ENCODE peak calls at places on chromosomes 1 and 21, in ten cellular contexts. Z, G, Q, P, J, X, T, I, H and O are unnamed samples.
A peak's percentile ranks its signal among the peaks of the same experiment; 100 is the strongest.

GRCh38 chr1:71027991-71028390 is 19.6 kb downstream of the PTGER3 start:
- DNase-seq in T (no peak), H (no peak), I (no peak), P (no peak), X (no peak), Q (no peak), J (no peak), G (no peak), Z (no peak), O (no peak)

GRCh38 chr1:151620286-151620685 is 8.4 kb downstream of the SNX27 start:
- DNase-seq in X (no peak), T (no peak), G (no peak), Z (no peak), J (no peak), Q (peak; percentile 74), I (no peak), H (no peak), P (no peak), O (no peak)

GRCh38 chr1:157776971-157777386 is at the start of gene FCRL2:
- DNase-seq in J (no peak), X (no peak), T (no peak), H (no peak), Q (no peak), P (no peak), Z (no peak), I (no peak), G (no peak), O (no peak)

GRCh38 chr1:80836505-80836904 is 964.2 kb upstream of the ADGRL2 start:
- DNase-seq in H (no peak), P (no peak), I (no peak), X (no peak), Q (no peak), T (no peak), J (no peak), Z (no peak), G (no peak), O (no peak)

GRCh38 chr1:19229229-19229628 is 19.2 kb upstream of the UBR4 start:
- DNase-seq in G (no peak), I (no peak), J (no peak), X (no peak), Q (no peak), Z (no peak), P (no peak), H (no peak), T (no peak), O (no peak)

GRCh38 chr1:110524311-110525249 is 5.6 kb upstream of the KCNA10 start:
- DNase-seq in X (no peak), Z (no peak), J (peak; percentile 20), G (peak; percentile 41), T (no peak), P (no peak), I (peak; percentile 83), Q (peak; percentile 30), H (peak; percentile 41), O (peak; percentile 65)

GRCh38 chr1:27630859-27631491 is 4.0 kb downstream of the FGR start:
- DNase-seq in J (peak; percentile 54), X (no peak), Z (no peak), G (no peak), I (no peak), H (no peak), Q (no peak), P (no peak), T (no peak), O (no peak)

GRCh38 chr1:178238722-178239510 is 145.0 kb downstream of the RASAL2 start:
- DNase-seq in Z (no peak), I (no peak), G (no peak), P (no peak), X (no peak), Q (peak; percentile 98), H (peak; percentile 72), J (no peak), T (no peak), O (no peak)

GRCh38 chr1:69940816-69941215 is 264.6 kb downstream of the LRRC40 start:
- DNase-seq in X (no peak), J (no peak), P (no peak), Z (no peak), I (no peak), Q (no peak), T (no peak), H (no peak), G (no peak), O (no peak)

GRCh38 chr1:175802407-175803123 is 59.2 kb upstream of the TNR start:
- DNase-seq in I (peak; percentile 13), J (no peak), Q (no peak), X (no peak), H (no peak), Z (no peak), P (no peak), T (no peak), G (no peak), O (peak; percentile 79)

GRCh38 chr1:6275826-6276764 is 15.2 kb upstream of the GPR153 start:
- DNase-seq in G (peak; percentile 32), X (no peak), H (no peak), J (no peak), Q (peak; percentile 90), P (no peak), I (peak; percentile 61), T (peak; percentile 84), Z (no peak), O (no peak)

GRCh38 chr1:202049129-202049528 is 38.7 kb downstream of the ELF3 start:
- DNase-seq in X (no peak), I (peak; percentile 8), Q (no peak), G (peak; percentile 77), Z (no peak), J (no peak), P (no peak), T (no peak), H (no peak), O (no peak)

GRCh38 chr1:180061019-180061418 is 93.7 kb upstream of the QSOX1 start:
- DNase-seq in Z (no peak), P (no peak), I (no peak), X (no peak), T (no peak), G (no peak), Q (no peak), J (no peak), H (no peak), O (no peak)

GRCh38 chr1:204450461-204451257 is 39.0 kb upstream of the PPP1R15B start:
- DNase-seq in P (peak; percentile 66), T (no peak), G (peak; percentile 78), X (no peak), J (no peak), H (no peak), I (no peak), Q (no peak), Z (peak; percentile 71), O (no peak)

GRCh38 chr1:167645625-167646410 is 15.8 kb downstream of the RCSD1 start:
- DNase-seq in G (no peak), H (no peak), P (no peak), I (no peak), Z (no peak), T (no peak), Q (no peak), X (no peak), J (no peak), O (no peak)

GRCh38 chr1:231211005-231211857 is 29.8 kb upstream of the GNPAT start:
- DNase-seq in Q (peak; percentile 53), J (peak; percentile 92), H (peak; percentile 76), I (peak; percentile 86), Z (peak; percentile 84), T (peak; percentile 70), P (peak; percentile 84), G (peak; percentile 86), X (peak; percentile 85), O (peak; percentile 90)
- TF ChIP-seq POLR2A in Q (no peak), J (no peak), H (no peak), I (no peak), Z (no peak), T (no peak), P (no peak), G (no peak), X (no peak), O (no peak)

GRCh38 chr1:109213824-109214693 is at the start of gene SARS1:
- DNase-seq in T (peak; percentile 91), G (peak; percentile 91), X (peak; percentile 87), Q (peak; percentile 80), Z (peak; percentile 95), J (peak; percentile 83), I (peak; percentile 99), H (peak; percentile 91), P (peak; percentile 92), O (peak; percentile 89)
- TF ChIP-seq POLR2A in T (peak; percentile 86), G (peak; percentile 63), X (peak; percentile 61), Q (peak; percentile 90), Z (peak; percentile 88), J (peak; percentile 78), I (peak; percentile 96), H (peak; percentile 88), P (peak; percentile 82), O (peak; percentile 94)

GRCh38 chr1:218585565-218586184 is 240.5 kb downstream of the TGFB2 start:
- DNase-seq in H (peak; percentile 86), G (no peak), Q (peak; percentile 86), I (no peak), Z (no peak), J (no peak), T (no peak), P (no peak), X (no peak), O (no peak)
- TF ChIP-seq POLR2A in H (peak; percentile 28), G (no peak), Q (no peak), I (no peak), Z (no peak), J (no peak), T (no peak), P (no peak), X (no peak), O (no peak)

GRCh38 chr21:45362748-45363145 is 42.2 kb upstream of the COL18A1 start:
- DNase-seq in G (no peak), Z (peak; percentile 51), T (no peak), Q (no peak), I (no peak), H (no peak), J (no peak), X (no peak), P (no peak), O (no peak)

GRCh38 chr21:45365186-45365607 is 39.8 kb upstream of the COL18A1 start:
- DNase-seq in X (no peak), Q (no peak), P (no peak), Z (peak; percentile 62), G (no peak), I (no peak), J (no peak), T (no peak), H (no peak), O (no peak)

GRCh38 chr21:45364464-45365185 is 40.3 kb upstream of the COL18A1 start:
- DNase-seq in J (no peak), X (no peak), Q (peak; percentile 89), T (peak; percentile 75), G (peak; percentile 52), I (no peak), P (no peak), Z (peak; percentile 77), H (peak; percentile 75), O (no peak)

GRCh38 chr21:45365608-45366241 is 39.2 kb upstream of the COL18A1 start:
- DNase-seq in T (no peak), Q (peak; percentile 68), G (peak; percentile 67), H (peak; percentile 42), J (no peak), I (no peak), P (no peak), Z (peak; percentile 50), X (no peak), O (no peak)

DNA sequence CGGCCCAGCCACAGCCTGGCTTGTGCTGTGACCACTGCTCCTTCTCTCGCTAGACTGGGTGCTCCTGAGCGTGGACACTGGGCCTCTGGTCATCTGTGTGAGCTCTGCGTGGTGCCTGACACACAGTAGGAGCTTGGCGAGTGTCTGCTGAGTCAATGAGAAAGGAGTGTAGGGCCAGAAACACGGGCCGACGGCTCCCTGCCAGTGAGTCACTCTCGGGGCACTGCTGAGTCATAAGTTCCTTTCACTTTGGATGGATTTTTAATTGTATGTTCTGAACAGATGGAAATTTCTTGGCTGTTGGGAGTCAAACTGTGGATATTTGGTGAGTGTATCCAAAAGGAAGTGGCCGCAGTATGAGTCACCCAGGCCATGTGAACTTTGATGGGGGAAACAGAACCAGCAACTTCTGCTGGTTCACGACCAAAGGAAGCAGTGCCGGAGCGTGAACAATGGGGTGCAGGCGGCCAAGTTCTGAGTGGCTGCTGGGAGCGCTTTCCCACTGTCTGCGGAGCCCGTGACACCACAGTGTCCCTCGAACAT is 41.0 kb upstream of the COL18A1 start:
- DNase-seq in X (peak; percentile 91), J (peak; percentile 26), I (peak; percentile 72), Q (peak; percentile 99), T (peak; percentile 91), G (peak; percentile 78), P (no peak), H (peak; percentile 99), Z (peak; percentile 89), O (peak; percentile 44)
- TF ChIP-seq POLR2A in X (no peak), J (no peak), I (no peak), Q (peak; percentile 85), T (no peak), G (no peak), P (peak; percentile 13), H (peak; percentile 49), Z (peak; percentile 48), O (no peak)